ENCODE peak calls at places on chromosomes 3 and 15, in five cellular contexts. Q, Z, R, I and P are unnamed samples.

GRCh38 chr3:106457278-106458210 is 588.7 kb upstream of the CBLB start:
- DNase-seq in Q (peak; percentile 28), I (peak; percentile 67), Z (no peak), R (peak; percentile 90), P (no peak)

GRCh38 chr3:168467085-168467714 is 371.5 kb upstream of the GOLIM4 start:
- DNase-seq in Z (peak; percentile 35), Q (peak; percentile 26), I (peak; percentile 34), R (peak; percentile 55), P (peak; percentile 18)

GRCh38 chr3:53236112-53236841 is 19.5 kb downstream of the TKT start:
- DNase-seq in R (peak; percentile 93), Q (peak; percentile 91), Z (peak; percentile 71), I (peak; percentile 72), P (peak; percentile 62)

GRCh38 chr15:64464271-64465005 is 4.1 kb downstream of the ZNF609 start:
- DNase-seq in Z (peak; percentile 35), Q (no peak), R (peak; percentile 56), I (no peak), P (no peak)

GRCh38 chr3:13274125-13274873 is 145.8 kb downstream of the NUP210 start:
- DNase-seq in Z (no peak), I (no peak), R (no peak), Q (no peak), P (no peak)

GRCh38 chr3:86814918-86815655 is 175.9 kb downstream of the VGLL3 start:
- DNase-seq in Z (no peak), I (no peak), Q (no peak), R (peak; percentile 51), P (no peak)

GRCh38 chr3:129864519-129864918 is 29.0 kb downstream of the TMCC1 start:
- DNase-seq in I (no peak), Z (no peak), R (no peak), Q (no peak), P (no peak)

GRCh38 chr15:59968314-59968713 is 35.8 kb upstream of the FOXB1 start:
- DNase-seq in Z (no peak), Q (no peak), I (no peak), R (no peak), P (no peak)

GRCh38 chr3:82050382-82050781 is 288.9 kb upstream of the GBE1 start:
- DNase-seq in Q (no peak), I (no peak), Z (no peak), R (no peak), P (no peak)

GRCh38 chr15:27573800-27574485 is 525.2 kb downstream of the OCA2 start:
- DNase-seq in Z (no peak), R (no peak), I (no peak), Q (no peak), P (no peak)

GRCh38 chr15:81043568-81044301 is 43.0 kb downstream of the TLNRD1 start:
- DNase-seq in Q (no peak), I (no peak), R (no peak), Z (no peak), P (no peak)

GRCh38 chr3:74883690-74884089 is 269.2 kb upstream of the CNTN3 start:
- DNase-seq in I (no peak), R (peak; percentile 5), Z (no peak), Q (no peak), P (no peak)

GRCh38 chr3:129336093-129336706 is 57.5 kb downstream of the HMCES start:
- DNase-seq in Z (no peak), Q (no peak), I (no peak), R (no peak), P (no peak)

GRCh38 chr3:13651775-13652428 is 103.0 kb downstream of the FBLN2 start:
- DNase-seq in Z (no peak), R (no peak), I (no peak), Q (no peak), P (no peak)

GRCh38 chr3:46097691-46098241 is 70.5 kb upstream of the XCR1 start:
- DNase-seq in I (no peak), R (peak; percentile 31), Z (peak; percentile 46), Q (peak; percentile 85), P (no peak)

GRCh38 chr3:188164248-188164687 is 10.3 kb downstream of the LPP start:
- DNase-seq in I (peak; percentile 91), Z (no peak), R (no peak), Q (peak; percentile 42), P (peak; percentile 89)

GRCh38 chr3:156665296-156665695 is 9.1 kb upstream of the TIPARP start:
- DNase-seq in Z (no peak), Q (peak; percentile 83), R (peak; percentile 91), I (no peak), P (no peak)

GRCh38 chr15:101535170-101535902 is 45.8 kb upstream of the PCSK6 start:
- DNase-seq in R (no peak), Q (no peak), Z (peak; percentile 24), I (no peak), P (peak; percentile 13)

GRCh38 chr3:159806412-159806811 is 182.2 kb upstream of the IL12A start:
- DNase-seq in I (no peak), Q (peak; percentile 59), R (peak; percentile 54), Z (no peak), P (no peak)

GRCh38 chr3:134928392-134928791 is 133.3 kb downstream of the EPHB1 start:
- DNase-seq in Z (no peak), R (no peak), Q (no peak), I (no peak), P (no peak)

GRCh38 chr15:27681038-27681437 is 418.1 kb downstream of the OCA2 start:
- DNase-seq in Z (no peak), I (peak; percentile 20), R (no peak), Q (no peak), P (no peak)

GRCh38 chr3:126501054-126501453 is 16.5 kb downstream of the UROC1 start:
- DNase-seq in I (no peak), R (no peak), Z (no peak), Q (no peak), P (no peak)

GRCh38 chr15:48266029-48266428 is 59.9 kb downstream of the SLC12A1 start:
- DNase-seq in Q (no peak), I (no peak), R (no peak), Z (no peak), P (no peak)

GRCh38 chr3:143977326-143978262 is 6.0 kb downstream of the DIPK2A start:
- DNase-seq in I (no peak), Q (no peak), R (peak; percentile 41), Z (no peak), P (no peak)
- H3K4me3 ChIP-seq in I (no peak overlapping the region), Q (no peak overlapping the region), R (no peak overlapping the region), Z (no peak overlapping the region), P (no peak overlapping the region)

DNA sequence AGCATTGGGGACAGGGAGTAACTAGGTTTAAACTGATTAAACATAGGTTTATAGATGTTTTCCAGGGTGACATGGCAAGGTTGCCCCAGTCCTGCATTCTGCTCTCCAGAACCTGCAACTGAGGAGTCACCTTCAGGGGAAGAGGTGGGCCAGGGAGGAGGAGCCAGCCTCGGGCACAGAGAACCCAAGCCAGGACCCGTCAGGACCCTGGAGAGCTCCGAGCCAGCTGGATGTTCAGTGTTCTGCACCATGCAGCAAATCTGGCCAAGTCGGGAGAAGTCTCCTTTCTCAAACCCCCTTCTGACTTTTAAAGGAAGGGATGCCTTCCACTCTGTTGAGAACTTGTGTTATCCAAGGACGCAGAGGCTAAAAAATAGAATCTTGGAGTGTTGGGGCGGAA is 62.1 kb upstream of the SLC6A11 start:
- DNase-seq in Z (no peak), Q (peak; percentile 28), I (peak; percentile 19), R (peak; percentile 32), P (peak; percentile 23)
- H3K27me3 ChIP-seq in Z (no peaks in the 10 kb centered on the region), Q (peaks cover 50% of the 10 kb centered on the region), I (peaks cover 21% of the 10 kb centered on the region), R (no peaks in the 10 kb centered on the region), P (no peaks in the 10 kb centered on the region)

GRCh38 chr15:73909616-73910015 is 16.6 kb upstream of the LOXL1 start:
- DNase-seq in Q (no peak), R (no peak), Z (no peak), I (no peak), P (no peak)
- H3K4me1 ChIP-seq in Q (peaks cover 4% of the 10 kb centered on the region), R (peaks cover 9% of the 10 kb centered on the region), Z (no peaks in the 10 kb centered on the region), I (peaks cover 8% of the 10 kb centered on the region), P (no peaks in the 10 kb centered on the region)

GRCh38 chr15:89017370-89018066 is 70.7 kb upstream of the ABHD2 start:
- DNase-seq in Z (peak; percentile 75), Q (peak; percentile 69), I (peak; percentile 79), R (peak; percentile 71), P (peak; percentile 80)
- H3K4me3 ChIP-seq in Z (no peak overlapping the region), Q (no peak overlapping the region), I (peak overlapping the region; percentile 42), R (peak overlapping the region; percentile 22), P (no peak overlapping the region)

DNA sequence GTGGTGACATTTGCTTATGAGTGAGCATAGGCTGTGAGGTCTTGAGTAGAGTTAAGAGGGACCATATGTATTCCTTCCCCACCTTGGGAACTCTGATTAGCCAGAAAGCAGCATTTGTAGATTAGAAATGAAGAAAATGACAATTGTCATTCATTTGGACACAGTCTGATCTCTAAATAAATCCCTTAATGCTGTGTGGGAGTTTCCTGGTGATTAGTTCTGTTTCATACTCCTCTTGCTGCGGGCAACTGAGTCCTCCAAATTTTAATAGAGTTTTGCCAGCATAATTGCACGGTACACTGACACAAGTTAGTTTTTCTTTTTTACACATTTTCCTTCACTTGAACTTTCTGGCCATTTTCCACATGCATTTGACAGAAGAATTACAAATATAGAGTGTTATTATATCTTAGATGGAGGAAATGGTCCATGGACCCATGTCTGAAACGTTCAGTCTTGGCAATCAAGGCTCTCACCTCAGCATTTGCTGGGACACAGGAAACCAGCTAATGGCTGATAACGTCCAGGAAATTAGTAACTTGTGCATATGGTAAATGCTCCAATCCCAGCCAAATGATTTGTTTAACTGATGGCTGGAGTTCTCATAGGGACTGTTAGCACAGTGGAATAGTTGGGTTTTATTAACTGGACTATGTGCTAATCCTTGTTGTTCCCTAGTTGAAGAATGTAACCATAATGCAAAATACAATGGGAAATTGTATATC is 321.2 kb downstream of the RBMS3 start:
- DNase-seq in Z (no peak), Q (no peak), R (no peak), I (no peak), P (no peak)
- H3K27me3 ChIP-seq in Z (no peaks in the 10 kb centered on the region), Q (no peaks in the 10 kb centered on the region), R (no peaks in the 10 kb centered on the region), I (no peaks in the 10 kb centered on the region), P (no peaks in the 10 kb centered on the region)

GRCh38 chr15:51842265-51842664 is 12.8 kb downstream of the TMOD3 start:
- DNase-seq in Z (no peak), I (no peak), R (no peak), Q (no peak), P (no peak)

GRCh38 chr15:51837784-51838183 is 8.3 kb downstream of the TMOD3 start:
- DNase-seq in I (no peak), R (peak; percentile 55), Q (no peak), Z (no peak), P (no peak)

GRCh38 chr15:51844747-51845426 is 15.4 kb downstream of the TMOD3 start:
- DNase-seq in Q (no peak), I (no peak), R (peak; percentile 36), Z (no peak), P (no peak)

GRCh38 chr15:51842852-51843737 is 13.6 kb downstream of the TMOD3 start:
- DNase-seq in Q (peak; percentile 33), R (peak; percentile 79), I (peak; percentile 48), Z (no peak), P (no peak)

DNA sequence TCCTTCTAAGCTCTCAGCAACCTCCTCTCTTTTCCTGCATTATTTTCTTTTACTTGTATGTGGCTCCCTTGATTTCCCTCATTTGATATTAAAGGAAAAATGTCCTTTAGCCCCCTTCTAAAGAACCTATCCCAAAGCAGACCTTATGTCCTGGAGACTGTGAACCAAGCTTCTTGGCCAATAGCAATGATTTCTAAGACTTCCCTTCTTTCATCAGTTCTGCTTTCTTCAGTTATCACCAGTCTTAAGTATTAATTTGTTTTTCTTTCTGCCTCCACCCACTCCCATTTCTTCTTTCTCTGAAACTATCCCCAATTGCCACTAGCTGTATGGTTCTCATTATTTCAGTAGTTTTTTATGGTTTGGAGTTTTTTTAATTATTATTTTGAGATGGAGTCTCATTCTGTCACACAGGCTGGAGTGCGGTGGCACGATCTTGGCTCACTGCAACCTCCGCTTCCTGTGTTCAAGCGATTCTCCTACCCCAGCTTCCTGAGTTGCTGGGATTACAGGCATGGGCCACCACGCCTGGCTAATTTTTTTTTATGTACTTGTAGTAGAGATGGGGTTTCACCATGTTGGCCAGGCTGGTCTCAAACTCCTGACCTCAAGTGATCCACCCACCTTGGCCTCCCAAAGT is 12.1 kb downstream of the TMOD3 start:
- DNase-seq in Z (no peak), R (no peak), Q (no peak), I (no peak), P (no peak)
- H3K4me1 ChIP-seq in Z (peaks cover 52% of the 10 kb centered on the region), R (peaks cover 27% of the 10 kb centered on the region), Q (peaks cover 12% of the 10 kb centered on the region), I (peaks cover 58% of the 10 kb centered on the region), P (peaks cover 8% of the 10 kb centered on the region)